ENCODE peak calls at places on chromosomes 16 and 17, in six cellular contexts. One of them, this sample, is unnamed.

GRCh38 chr17:77432791-77433190 is 292.0 kb downstream of the SEC14L1 start:
- DNase-seq in mammary epithelial cell: no peak
- DNase-seq in astrocyte: no peak
- DNase-seq in PC-9: no peak
- DNase-seq in fibroblast of lung: no peak
- DNase-seq in GM23338: no peak
- DNase-seq in this sample: no peak

GRCh38 chr16:67719778-67720144 is 645 bp upstream of the GFOD2 start:
- DNase-seq in mammary epithelial cell: peak; percentile 20
- DNase-seq in astrocyte: peak; percentile 60
- DNase-seq in PC-9: peak; percentile 7
- DNase-seq in fibroblast of lung: peak; percentile 67
- DNase-seq in GM23338: peak; percentile 45
- DNase-seq in this sample: peak; percentile 87

GRCh38 chr16:63289834-63290460 is 1253.7 kb upstream of the CDH8 start:
- DNase-seq in mammary epithelial cell: no peak
- DNase-seq in astrocyte: no peak
- DNase-seq in PC-9: peak; percentile 27
- DNase-seq in fibroblast of lung: peak; percentile 1
- DNase-seq in GM23338: peak; percentile 80
- DNase-seq in this sample: peak; percentile 14

GRCh38 chr16:29767062-29767461 is 11.0 kb upstream of the ZG16 start:
- DNase-seq in mammary epithelial cell: no peak
- DNase-seq in astrocyte: no peak
- DNase-seq in PC-9: no peak
- DNase-seq in fibroblast of lung: no peak
- DNase-seq in GM23338: no peak
- DNase-seq in this sample: no peak

GRCh38 chr16:1642148-1642547 is 30.0 kb downstream of the CRAMP1 start:
- DNase-seq in mammary epithelial cell: no peak
- DNase-seq in astrocyte: no peak
- DNase-seq in PC-9: no peak
- DNase-seq in fibroblast of lung: no peak
- DNase-seq in GM23338: no peak
- DNase-seq in this sample: no peak

GRCh38 chr17:44331249-44331760 is 6.7 kb upstream of the SLC25A39 start:
- DNase-seq in mammary epithelial cell: peak; percentile 53
- DNase-seq in astrocyte: peak; percentile 16
- DNase-seq in PC-9: peak; percentile 67
- DNase-seq in fibroblast of lung: peak; percentile 38
- DNase-seq in GM23338: peak; percentile 93
- DNase-seq in this sample: peak; percentile 86

GRCh38 chr16:30114411-30114810 is 1.1 kb upstream of the GDPD3 start:
- DNase-seq in mammary epithelial cell: no peak
- DNase-seq in astrocyte: no peak
- DNase-seq in PC-9: no peak
- DNase-seq in fibroblast of lung: no peak
- DNase-seq in GM23338: no peak
- DNase-seq in this sample: no peak

GRCh38 chr16:4142268-4142667 is 26.0 kb upstream of the ADCY9 start:
- DNase-seq in mammary epithelial cell: no peak
- DNase-seq in astrocyte: no peak
- DNase-seq in PC-9: no peak
- DNase-seq in fibroblast of lung: no peak
- DNase-seq in GM23338: no peak
- DNase-seq in this sample: no peak

GRCh38 chr17:80819422-80820164 is 172.0 kb upstream of the CHMP6 start:
- DNase-seq in mammary epithelial cell: no peak
- DNase-seq in astrocyte: no peak
- DNase-seq in PC-9: no peak
- DNase-seq in fibroblast of lung: no peak
- DNase-seq in GM23338: no peak
- DNase-seq in this sample: no peak

GRCh38 chr16:47787695-47788094 is 326.6 kb downstream of the PHKB start:
- DNase-seq in mammary epithelial cell: no peak
- DNase-seq in astrocyte: peak; percentile 17
- DNase-seq in PC-9: no peak
- DNase-seq in fibroblast of lung: peak; percentile 33
- DNase-seq in GM23338: peak; percentile 67
- DNase-seq in this sample: no peak

GRCh38 chr16:50902457-50902856 is 160.6 kb downstream of the CYLD start:
- DNase-seq in mammary epithelial cell: no peak
- DNase-seq in astrocyte: no peak
- DNase-seq in PC-9: no peak
- DNase-seq in fibroblast of lung: no peak
- DNase-seq in GM23338: peak; percentile 19
- DNase-seq in this sample: no peak

GRCh38 chr16:4214215-4214621 is 27.7 kb downstream of the SRL start:
- DNase-seq in mammary epithelial cell: peak; percentile 90
- DNase-seq in astrocyte: peak; percentile 99
- DNase-seq in PC-9: peak; percentile 52
- DNase-seq in fibroblast of lung: peak; percentile 99
- DNase-seq in GM23338: no peak
- DNase-seq in this sample: peak; percentile 98

GRCh38 chr16:88809068-88809675 is 2.6 kb downstream of the APRT start:
- DNase-seq in mammary epithelial cell: no peak
- DNase-seq in astrocyte: no peak
- DNase-seq in PC-9: peak; percentile 28
- DNase-seq in fibroblast of lung: no peak
- DNase-seq in GM23338: no peak
- DNase-seq in this sample: peak; percentile 81

GRCh38 chr17:81189670-81190530 is 23.9 kb upstream of the AATK start:
- DNase-seq in mammary epithelial cell: no peak
- DNase-seq in astrocyte: no peak
- DNase-seq in PC-9: no peak
- DNase-seq in fibroblast of lung: no peak
- DNase-seq in GM23338: peak; percentile 49
- DNase-seq in this sample: no peak

GRCh38 chr17:6779411-6779810 is 3.4 kb downstream of the FBXO39 start:
- DNase-seq in mammary epithelial cell: peak; percentile 52
- DNase-seq in astrocyte: no peak
- DNase-seq in PC-9: no peak
- DNase-seq in fibroblast of lung: no peak
- DNase-seq in GM23338: no peak
- DNase-seq in this sample: no peak

GRCh38 chr16:75555213-75555706 is 792 bp downstream of the TMEM231 start:
- DNase-seq in mammary epithelial cell: peak; percentile 91
- DNase-seq in astrocyte: peak; percentile 85
- DNase-seq in PC-9: peak; percentile 82
- DNase-seq in fibroblast of lung: peak; percentile 89
- DNase-seq in GM23338: peak; percentile 98
- DNase-seq in this sample: peak; percentile 97

GRCh38 chr17:78669975-78670518 is 92.9 kb upstream of the DNAH17 start:
- DNase-seq in mammary epithelial cell: no peak
- DNase-seq in astrocyte: no peak
- DNase-seq in PC-9: no peak
- DNase-seq in fibroblast of lung: no peak
- DNase-seq in GM23338: no peak
- DNase-seq in this sample: no peak

GRCh38 chr16:54886078-54886477 is 44.6 kb upstream of the IRX5 start:
- DNase-seq in mammary epithelial cell: no peak
- DNase-seq in astrocyte: no peak
- DNase-seq in PC-9: no peak
- DNase-seq in fibroblast of lung: no peak
- DNase-seq in GM23338: no peak
- DNase-seq in this sample: no peak

GRCh38 chr16:81787659-81788058 is 8.6 kb downstream of the PLCG2 start:
- DNase-seq in mammary epithelial cell: no peak
- DNase-seq in astrocyte: no peak
- DNase-seq in PC-9: no peak
- DNase-seq in fibroblast of lung: no peak
- DNase-seq in GM23338: no peak
- DNase-seq in this sample: no peak

GRCh38 chr17:17886747-17887146 is 50.0 kb upstream of the SREBF1 start:
- DNase-seq in mammary epithelial cell: no peak
- DNase-seq in astrocyte: no peak
- DNase-seq in PC-9: no peak
- DNase-seq in fibroblast of lung: no peak
- DNase-seq in GM23338: no peak
- DNase-seq in this sample: no peak

GRCh38 chr17:44533533-44534246 is 23.6 kb upstream of the FZD2 start:
- DNase-seq in mammary epithelial cell: peak; percentile 52
- DNase-seq in astrocyte: peak; percentile 71
- DNase-seq in PC-9: peak; percentile 85
- DNase-seq in fibroblast of lung: peak; percentile 82
- DNase-seq in GM23338: peak; percentile 97
- DNase-seq in this sample: peak; percentile 99

GRCh38 chr17:72419866-72420774 is 299.3 kb downstream of the SOX9 start:
- DNase-seq in mammary epithelial cell: no peak
- DNase-seq in astrocyte: peak; percentile 66
- DNase-seq in PC-9: no peak
- DNase-seq in fibroblast of lung: peak; percentile 76
- DNase-seq in GM23338: no peak
- DNase-seq in this sample: no peak

GRCh38 chr16:54066451-54067056 is 220.0 kb downstream of the IRX3 start:
- DNase-seq in mammary epithelial cell: peak; percentile 36
- DNase-seq in astrocyte: no peak
- DNase-seq in PC-9: peak; percentile 57
- DNase-seq in fibroblast of lung: peak; percentile 14
- DNase-seq in GM23338: no peak
- DNase-seq in this sample: no peak

GRCh38 chr17:16419074-16419928 is 3.9 kb downstream of the TRPV2 start:
- DNase-seq in mammary epithelial cell: peak; percentile 87
- DNase-seq in astrocyte: peak; percentile 91
- DNase-seq in PC-9: peak; percentile 66
- DNase-seq in fibroblast of lung: peak; percentile 93
- DNase-seq in GM23338: no peak
- DNase-seq in this sample: peak; percentile 97

GRCh38 chr17:53193044-53193443 is 629.7 kb upstream of the KIF2B start:
- DNase-seq in mammary epithelial cell: no peak
- DNase-seq in astrocyte: no peak
- DNase-seq in PC-9: no peak
- DNase-seq in fibroblast of lung: no peak
- DNase-seq in GM23338: no peak
- DNase-seq in this sample: no peak
- H3K27ac ChIP-seq in mammary epithelial cell: no peak overlapping the region
- H3K27ac ChIP-seq in astrocyte: no peak overlapping the region
- H3K27ac ChIP-seq in PC-9: no peak overlapping the region
- H3K27ac ChIP-seq in fibroblast of lung: no peak overlapping the region
- H3K27ac ChIP-seq in GM23338: no peak overlapping the region
- H3K27ac ChIP-seq in this sample: no peak overlapping the region

DNA sequence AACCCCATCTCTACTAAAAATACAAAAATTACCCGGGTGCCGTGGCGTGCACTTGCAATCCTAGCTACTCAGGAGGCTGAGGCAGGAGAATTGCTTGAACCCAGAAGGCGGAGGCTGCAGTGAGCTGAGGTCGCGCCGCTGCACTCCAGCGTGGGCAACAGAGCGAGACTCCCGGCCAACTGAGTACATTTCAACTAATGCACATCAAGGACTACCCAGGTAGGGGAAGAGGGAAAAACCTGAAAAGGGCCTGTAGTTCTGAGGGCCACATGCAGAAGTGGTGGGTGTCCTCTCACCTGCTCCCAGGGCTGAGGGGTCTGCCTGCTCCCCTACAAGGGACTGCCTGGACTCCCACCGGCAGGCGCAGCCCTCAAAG is 584 bp upstream of the SLC16A5 start:
- DNase-seq in mammary epithelial cell: no peak
- DNase-seq in astrocyte: no peak
- DNase-seq in PC-9: no peak
- DNase-seq in fibroblast of lung: no peak
- DNase-seq in GM23338: no peak
- DNase-seq in this sample: peak; percentile 41
- H2AFZ ChIP-seq in mammary epithelial cell: peak overlapping the region; percentile 92
- H2AFZ ChIP-seq in astrocyte: peak overlapping the region; percentile 84
- H2AFZ ChIP-seq in PC-9: no peak overlapping the region
- H2AFZ ChIP-seq in fibroblast of lung: peak overlapping the region; percentile 82
- H2AFZ ChIP-seq in GM23338: peak overlapping the region; percentile 90
- H2AFZ ChIP-seq in this sample: peak overlapping the region; percentile 64

GRCh38 chr17:41457656-41458055 is 9.5 kb downstream of the KRT32 start:
- DNase-seq in mammary epithelial cell: no peak
- DNase-seq in astrocyte: no peak
- DNase-seq in PC-9: no peak
- DNase-seq in fibroblast of lung: no peak
- DNase-seq in GM23338: no peak
- DNase-seq in this sample: no peak

GRCh38 chr17:41455236-41455635 is 11.9 kb downstream of the KRT32 start:
- DNase-seq in mammary epithelial cell: peak; percentile 32
- DNase-seq in astrocyte: no peak
- DNase-seq in PC-9: no peak
- DNase-seq in fibroblast of lung: peak; percentile 2
- DNase-seq in GM23338: no peak
- DNase-seq in this sample: peak; percentile 59

GRCh38 chr17:41453069-41453468 is 12.3 kb upstream of the KRT38 start:
- DNase-seq in mammary epithelial cell: no peak
- DNase-seq in astrocyte: no peak
- DNase-seq in PC-9: no peak
- DNase-seq in fibroblast of lung: no peak
- DNase-seq in GM23338: no peak
- DNase-seq in this sample: no peak

GRCh38 chr17:41452276-41452675 is 11.5 kb upstream of the KRT38 start:
- DNase-seq in mammary epithelial cell: no peak
- DNase-seq in astrocyte: no peak
- DNase-seq in PC-9: no peak
- DNase-seq in fibroblast of lung: no peak
- DNase-seq in GM23338: no peak
- DNase-seq in this sample: no peak

GRCh38 chr17:41456206-41456605 is 11.0 kb downstream of the KRT32 start:
- DNase-seq in mammary epithelial cell: no peak
- DNase-seq in astrocyte: no peak
- DNase-seq in PC-9: peak; percentile 16
- DNase-seq in fibroblast of lung: no peak
- DNase-seq in GM23338: peak; percentile 22
- DNase-seq in this sample: peak; percentile 6
- TF ChIP-seq CTCF in mammary epithelial cell: no peak
- TF ChIP-seq CTCF in astrocyte: no peak
- TF ChIP-seq CTCF in PC-9: peak; percentile 26
- TF ChIP-seq CTCF in fibroblast of lung: no peak
- TF ChIP-seq CTCF in GM23338: peak; percentile 35
- TF ChIP-seq CTCF in this sample: peak; percentile 43

DNA sequence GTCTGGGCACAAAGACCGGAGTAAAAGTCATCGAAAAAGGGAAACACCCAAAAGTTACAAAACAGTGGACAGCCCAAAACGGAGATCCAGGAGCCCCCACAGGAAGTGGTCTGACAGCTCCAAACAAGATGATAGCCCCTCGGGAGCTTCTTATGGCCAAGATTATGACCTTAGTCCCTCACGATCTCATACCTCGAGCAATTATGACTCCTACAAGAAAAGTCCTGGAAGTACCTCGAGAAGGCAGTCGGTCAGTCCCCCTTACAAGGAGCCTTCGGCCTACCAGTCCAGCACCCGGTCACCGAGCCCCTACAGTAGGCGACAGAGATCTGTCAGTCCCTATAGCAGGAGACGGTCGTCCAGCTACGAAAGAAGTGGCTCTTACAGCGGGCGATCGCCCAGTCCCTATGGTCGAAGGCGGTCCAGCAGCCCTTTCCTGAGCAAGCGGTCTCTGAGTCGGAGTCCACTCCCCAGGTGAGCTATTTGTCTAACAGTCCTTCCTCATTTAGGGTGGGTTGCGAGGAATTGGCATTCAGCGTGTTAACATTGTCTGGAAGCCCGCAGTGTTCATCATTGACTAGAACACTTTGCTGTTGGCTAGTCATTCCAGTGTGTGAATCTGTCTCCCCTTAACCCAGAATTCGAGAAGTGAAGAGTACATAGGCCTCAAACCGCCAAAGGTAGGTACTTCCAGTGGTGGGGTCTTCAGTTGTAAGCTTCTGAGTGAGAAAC is 1.5 kb downstream of the CDK12 start:
- DNase-seq in mammary epithelial cell: peak; percentile 17
- DNase-seq in astrocyte: peak; percentile 2
- DNase-seq in PC-9: no peak
- DNase-seq in fibroblast of lung: peak; percentile 10
- DNase-seq in GM23338: peak; percentile 19
- DNase-seq in this sample: peak; percentile 68
- H3K27ac ChIP-seq in mammary epithelial cell: peak overlapping the region; percentile 97
- H3K27ac ChIP-seq in astrocyte: peak overlapping the region; percentile 96
- H3K27ac ChIP-seq in PC-9: no peak overlapping the region
- H3K27ac ChIP-seq in fibroblast of lung: peak overlapping the region; percentile 88
- H3K27ac ChIP-seq in GM23338: no peak overlapping the region
- H3K27ac ChIP-seq in this sample: peak overlapping the region; percentile 94

GRCh38 chr17:61139219-61139618 is 260.4 kb upstream of the TBX2 start:
- DNase-seq in mammary epithelial cell: peak; percentile 56
- DNase-seq in astrocyte: peak; percentile 79
- DNase-seq in PC-9: peak; percentile 35
- DNase-seq in fibroblast of lung: peak; percentile 82
- DNase-seq in GM23338: no peak
- DNase-seq in this sample: peak; percentile 84
- H2AFZ ChIP-seq in mammary epithelial cell: peak overlapping the region; percentile 10
- H2AFZ ChIP-seq in astrocyte: peak overlapping the region; percentile 23
- H2AFZ ChIP-seq in PC-9: no peak overlapping the region
- H2AFZ ChIP-seq in fibroblast of lung: no peak overlapping the region
- H2AFZ ChIP-seq in GM23338: no peak overlapping the region
- H2AFZ ChIP-seq in this sample: peak overlapping the region; percentile 9

This sample was measured in osteoblast.